ENCODE peak calls at places on chromosomes 11 and 22, in five cellular contexts. U, R, N, P and S are unnamed samples.

GRCh38 chr22:26671317-26672059 is 14.1 kb downstream of the MIAT start:
- DNase-seq in U (no peak), P (peak), N (no peak), R (no peak), S (peak)

GRCh38 chr11:130634981-130635473 is 186.6 kb downstream of the ADAMTS15 start:
- DNase-seq in U (no peak), P (no peak), N (no peak), R (no peak), S (no peak)

GRCh38 chr11:116975661-116976060 is 122.6 kb downstream of the SIK3 start:
- DNase-seq in P (no peak), N (no peak), R (no peak), U (no peak), S (no peak)

GRCh38 chr11:107676341-107676740 is 35.5 kb downstream of the SLN start:
- DNase-seq in R (no peak), U (no peak), N (no peak), P (no peak), S (no peak)

GRCh38 chr11:129453293-129453721 is 77.7 kb downstream of the BARX2 start:
- DNase-seq in R (peak), N (no peak), P (no peak), U (no peak), S (no peak)

GRCh38 chr11:35009191-35009940 is 92.9 kb downstream of the PDHX start:
- DNase-seq in P (no peak), U (no peak), R (no peak), N (no peak), S (no peak)

GRCh38 chr11:2793781-2794418 is 91.7 kb downstream of the CDKN1C start:
- DNase-seq in P (no peak), R (no peak), U (peak), N (no peak), S (no peak)

GRCh38 chr11:130622126-130622525 is 173.7 kb downstream of the ADAMTS15 start:
- DNase-seq in N (no peak), P (no peak), R (no peak), U (no peak), S (no peak)

GRCh38 chr11:73478737-73479347 is 102.6 kb downstream of the RELT start:
- DNase-seq in N (peak), R (peak), P (no peak), U (no peak), S (peak)

GRCh38 chr11:73012121-73012863 is 129.8 kb downstream of the FCHSD2 start:
- DNase-seq in R (no peak), P (no peak), N (no peak), U (no peak), S (no peak)

GRCh38 chr11:124793466-124794278 is 6.5 kb downstream of the MSANTD2 start:
- DNase-seq in U (no peak), P (no peak), N (peak), R (peak), S (peak)

GRCh38 chr11:9092085-9092484 is 686 bp upstream of the SCUBE2 start:
- DNase-seq in P (no peak), R (no peak), N (no peak), U (no peak), S (no peak)

GRCh38 chr11:127627629-127628462 is 627.3 kb upstream of the KIRREL3 start:
- DNase-seq in N (no peak), U (peak), P (no peak), R (no peak), S (no peak)

GRCh38 chr11:4611986-4612385 is 4.0 kb upstream of the TRIM68 start:
- DNase-seq in U (no peak), R (no peak), N (no peak), P (no peak), S (no peak)

GRCh38 chr11:4607782-4608666 is at the start of gene TRIM68:
- DNase-seq in N (peak), R (peak), P (peak), U (peak), S (peak)

GRCh38 chr11:4607111-4607510 is 920 bp downstream of the TRIM68 start:
- DNase-seq in P (no peak), N (no peak), U (no peak), R (no peak), S (no peak)

GRCh38 chr11:4606231-4607015 is 1.6 kb downstream of the TRIM68 start:
- DNase-seq in R (no peak), N (no peak), P (no peak), U (no peak), S (no peak)

GRCh38 chr11:4610258-4610935 is 2.4 kb upstream of the TRIM68 start:
- DNase-seq in U (no peak), P (peak), N (no peak), R (no peak), S (no peak)
- H3K4me3 ChIP-seq in U (no peak), P (no peak), N (no peak), R (no peak), S (no peak)

GRCh38 chr22:49976439-49977175 is 16.0 kb downstream of the PIM3 start:
- DNase-seq in N (peak), U (no peak), R (no peak), P (peak), S (no peak)

GRCh38 chr22:49973018-49973965 is 12.7 kb downstream of the PIM3 start:
- DNase-seq in U (no peak), N (peak), R (no peak), P (no peak), S (no peak)

GRCh38 chr22:49977578-49977977 is 17.0 kb downstream of the PIM3 start:
- DNase-seq in R (no peak), N (peak), U (no peak), P (no peak), S (no peak)

GRCh38 chr22:49972163-49973017 is 11.8 kb downstream of the PIM3 start:
- DNase-seq in R (no peak), N (no peak), U (peak), P (no peak), S (no peak)

DNA sequence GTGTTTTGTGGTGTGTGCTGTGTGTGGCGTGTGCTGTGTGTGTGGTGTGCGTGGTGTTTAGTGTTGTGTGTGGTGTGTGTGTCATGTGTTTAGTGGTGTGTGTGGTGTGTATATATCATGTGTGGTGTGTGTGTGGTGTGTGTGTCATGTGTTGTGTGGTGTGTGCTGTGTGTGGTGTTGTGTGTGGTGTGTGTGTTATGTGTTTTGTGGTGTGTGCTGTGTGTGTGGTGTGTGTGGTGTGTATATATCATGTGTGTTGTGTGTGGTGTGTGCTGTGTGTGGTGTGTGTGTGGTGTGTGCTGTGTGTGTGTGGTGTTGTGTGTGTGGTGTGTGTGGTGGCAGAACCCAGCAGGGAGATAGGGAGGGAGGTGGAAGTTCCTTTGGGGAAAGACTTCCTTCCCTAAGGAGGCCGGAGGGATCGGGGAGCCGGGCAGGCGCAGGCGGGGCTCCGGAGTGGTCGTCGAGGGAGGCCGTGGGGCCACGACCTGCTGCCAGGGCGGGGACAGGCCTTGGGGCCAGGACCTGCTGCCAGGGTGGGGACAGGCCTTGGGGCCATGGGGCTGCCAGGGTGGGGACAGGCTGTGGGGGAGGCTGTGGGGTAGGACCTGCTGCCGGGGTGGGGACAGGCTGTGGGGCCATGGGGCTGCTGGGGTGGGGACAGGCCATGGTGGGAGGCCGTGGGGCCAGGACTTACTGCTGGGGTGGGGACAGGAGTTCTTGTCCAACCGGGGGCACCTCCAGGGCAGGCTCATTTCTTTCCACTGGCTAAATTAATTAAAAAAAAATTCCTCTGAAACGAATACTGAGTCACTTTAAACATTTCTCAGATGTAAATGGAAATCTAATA is 15.2 kb downstream of the PIM3 start:
- DNase-seq in R (no peak), P (no peak), U (peak), N (peak), S (no peak)
- H3K4me3 ChIP-seq in R (no peak), P (no peak), U (no peak), N (no peak), S (no peak)

DNA sequence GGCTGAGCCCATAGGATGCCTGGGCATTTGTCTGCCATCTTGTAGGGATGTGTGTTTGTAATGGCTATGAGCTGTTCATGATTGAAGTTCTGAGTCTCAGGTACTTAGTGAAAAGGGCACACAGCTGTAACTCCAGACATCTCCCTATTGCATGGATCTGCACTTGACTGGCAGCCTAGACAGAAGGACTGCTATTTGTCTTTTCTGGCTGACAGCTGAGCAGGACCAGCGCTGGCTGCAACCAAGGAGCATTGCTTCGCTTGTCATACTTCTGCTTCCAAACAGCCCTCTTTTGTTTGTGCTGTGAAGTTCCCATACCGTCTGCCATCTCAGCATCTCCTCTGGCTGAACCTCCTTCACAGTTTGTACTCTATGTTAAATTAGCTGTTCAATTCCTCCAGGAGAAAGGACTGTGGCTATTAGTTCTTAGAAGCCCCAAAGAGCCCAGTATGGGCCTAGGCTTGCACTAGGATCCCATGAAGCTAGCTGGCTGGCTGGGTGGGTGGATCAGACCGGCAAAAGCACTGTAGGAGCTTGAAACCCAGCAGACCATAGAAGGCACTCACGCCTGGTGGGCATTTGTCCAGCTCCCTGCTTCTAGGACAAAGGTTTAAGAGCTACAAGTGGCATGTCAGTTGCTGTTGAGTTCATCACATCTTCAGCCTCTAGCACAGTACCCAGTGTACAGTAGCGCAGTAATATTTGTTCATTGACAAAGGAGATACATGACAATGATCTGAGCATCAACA is 20.4 kb downstream of the HIRA start:
- DNase-seq in U (no peak), N (no peak), P (no peak), R (no peak), S (no peak)
- H3K4me3 ChIP-seq in U (no peak), N (no peak), P (no peak), R (no peak), S (no peak)

GRCh38 chr11:68012044-68012842 is 2.1 kb downstream of the ALDH3B1 start:
- DNase-seq in N (no peak), P (no peak), U (peak), R (no peak), S (no peak)

GRCh38 chr11:68013611-68014156 is 3.6 kb downstream of the ALDH3B1 start:
- DNase-seq in R (no peak), U (no peak), N (no peak), P (no peak), S (no peak)

GRCh38 chr11:68014157-68014965 is 4.2 kb downstream of the ALDH3B1 start:
- DNase-seq in R (no peak), P (no peak), U (peak), N (peak), S (no peak)

GRCh38 chr11:68011046-68011943 is 1.2 kb downstream of the ALDH3B1 start:
- DNase-seq in R (no peak), N (peak), P (no peak), U (no peak), S (no peak)

GRCh38 chr11:68012843-68013610 is 2.9 kb downstream of the ALDH3B1 start:
- DNase-seq in N (no peak), R (peak), U (peak), P (no peak), S (no peak)
- H3K4me3 ChIP-seq in N (no peak), R (no peak), U (no peak), P (no peak), S (no peak)

DNA sequence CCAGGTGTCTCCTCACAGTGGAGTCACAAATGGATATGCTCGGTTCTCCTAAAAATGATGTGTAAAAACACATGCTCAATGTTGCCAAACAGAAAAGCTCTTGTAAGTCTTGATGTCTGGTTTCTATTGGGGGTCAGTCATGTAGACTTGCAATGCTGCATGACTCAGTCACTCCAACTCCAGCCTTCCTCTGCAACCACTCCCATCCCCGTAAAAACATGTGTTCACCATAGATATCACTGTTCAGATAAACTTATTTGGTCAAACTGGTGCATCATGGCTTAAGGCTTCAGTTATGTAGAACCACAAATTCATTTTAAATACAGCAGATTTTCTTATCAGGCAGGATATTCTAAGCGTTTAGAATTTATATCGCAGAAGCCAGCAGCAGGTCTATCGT is 298.4 kb upstream of the LUZP2 start:
- DNase-seq in R (no peak), U (no peak), P (no peak), N (no peak), S (no peak)
- H3K4me3 ChIP-seq in R (no peak), U (no peak), P (no peak), N (no peak), S (no peak)

DNA sequence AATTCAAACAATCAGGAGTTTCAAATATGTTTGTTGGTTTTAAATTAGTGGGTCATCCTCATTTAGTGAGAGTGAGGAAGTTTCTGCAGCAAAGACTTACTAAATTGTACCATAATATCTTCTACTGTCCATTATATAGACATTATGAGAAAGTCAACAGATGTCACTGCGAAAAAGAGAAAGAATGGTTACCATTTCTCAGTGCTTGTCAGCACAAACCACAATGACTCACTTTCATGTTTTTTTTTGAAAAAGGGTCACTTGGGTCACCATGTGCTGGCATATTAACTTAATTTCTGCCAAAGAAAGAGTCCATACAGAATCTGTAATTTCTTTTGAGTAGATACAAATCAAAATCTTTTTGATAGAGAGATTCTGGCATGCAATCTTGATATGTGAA is 924.6 kb upstream of the FAT3 start:
- DNase-seq in U (no peak), N (peak), R (no peak), P (no peak), S (no peak)
- H3K4me3 ChIP-seq in U (no peak), N (no peak), R (no peak), P (no peak), S (no peak)

GRCh38 chr11:20611445-20611844 is 12.0 kb downstream of the SLC6A5 start:
- DNase-seq in U (no peak), R (no peak), P (no peak), N (peak), S (no peak)

GRCh38 chr11:20608938-20609337 is 9.5 kb downstream of the SLC6A5 start:
- DNase-seq in P (no peak), N (no peak), U (no peak), R (no peak), S (no peak)

GRCh38 chr11:20611892-20612291 is 12.5 kb downstream of the SLC6A5 start:
- DNase-seq in R (no peak), U (no peak), N (peak), P (no peak), S (no peak)

GRCh38 chr11:20610825-20611224 is 11.4 kb downstream of the SLC6A5 start:
- DNase-seq in R (no peak), U (no peak), N (peak), P (no peak), S (no peak)

GRCh38 chr11:20609727-20610707 is 10.6 kb downstream of the SLC6A5 start:
- DNase-seq in P (peak), U (peak), R (peak), N (peak), S (peak)
- H3K4me3 ChIP-seq in P (no peak), U (no peak), R (no peak), N (no peak), S (no peak)

DNA sequence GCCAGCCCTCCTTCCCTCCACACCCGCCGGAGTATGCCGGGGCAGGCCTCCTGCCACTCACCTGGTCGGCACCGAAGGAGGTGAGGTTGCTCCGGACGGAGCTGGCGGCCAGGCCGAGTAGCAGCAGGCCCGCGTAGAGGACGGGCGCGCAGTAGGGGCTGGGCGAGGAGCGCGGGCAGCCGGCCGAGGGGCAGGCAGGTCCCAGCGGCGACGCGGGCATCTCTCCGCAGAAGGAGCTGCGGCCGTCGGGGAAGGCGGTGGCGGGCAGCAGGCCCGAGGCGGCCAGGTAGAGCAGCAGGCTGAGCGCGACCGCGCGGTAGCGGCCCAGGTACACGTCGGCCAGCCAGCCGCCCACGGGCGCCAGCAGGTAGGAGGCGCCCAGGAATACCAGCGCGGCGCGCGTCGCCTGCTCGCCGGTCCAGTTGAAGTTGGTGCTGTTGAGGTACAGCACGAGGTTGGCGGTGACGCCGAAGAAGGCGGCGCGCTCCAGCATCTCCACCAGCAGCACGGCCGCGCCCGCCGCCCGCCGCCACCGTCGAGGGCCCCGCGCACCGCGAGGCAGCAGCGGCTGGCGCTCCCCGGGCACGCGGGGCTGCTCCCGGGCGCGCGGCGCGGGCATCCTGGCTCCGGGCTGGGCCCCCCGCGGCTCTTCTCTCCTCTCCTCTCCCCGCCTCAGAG is 904 bp downstream of the SLC15A3 start:
- DNase-seq in P (no peak), N (no peak), R (no peak), U (peak), S (no peak)
- H3K4me3 ChIP-seq in P (peak), N (no peak), R (peak), U (no peak), S (no peak)

DNA sequence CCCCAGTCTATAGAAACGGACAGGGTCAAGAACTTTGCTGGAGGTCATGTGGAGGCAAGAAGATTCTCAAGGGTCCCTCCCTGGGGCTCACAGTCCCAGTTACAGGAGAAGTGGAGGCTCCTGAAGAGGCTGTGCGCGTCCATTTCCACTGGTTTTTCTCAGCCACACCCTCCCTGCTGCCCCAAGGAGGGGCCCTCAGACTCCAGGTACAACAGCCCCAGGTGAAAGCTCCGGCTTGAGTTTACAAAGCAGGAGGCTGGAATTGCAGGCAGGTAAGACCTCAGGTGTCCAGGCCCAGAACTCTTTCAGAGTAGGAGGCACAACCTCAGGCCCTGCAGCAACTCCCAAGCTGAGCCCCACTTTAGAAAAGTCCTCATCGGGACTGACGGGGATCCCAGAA is 3.1 kb downstream of the SHANK2 start:
- DNase-seq in U (peak), P (no peak), R (no peak), N (no peak), S (no peak)
- H3K4me3 ChIP-seq in U (no peak), P (no peak), R (no peak), N (no peak), S (no peak)

DNA sequence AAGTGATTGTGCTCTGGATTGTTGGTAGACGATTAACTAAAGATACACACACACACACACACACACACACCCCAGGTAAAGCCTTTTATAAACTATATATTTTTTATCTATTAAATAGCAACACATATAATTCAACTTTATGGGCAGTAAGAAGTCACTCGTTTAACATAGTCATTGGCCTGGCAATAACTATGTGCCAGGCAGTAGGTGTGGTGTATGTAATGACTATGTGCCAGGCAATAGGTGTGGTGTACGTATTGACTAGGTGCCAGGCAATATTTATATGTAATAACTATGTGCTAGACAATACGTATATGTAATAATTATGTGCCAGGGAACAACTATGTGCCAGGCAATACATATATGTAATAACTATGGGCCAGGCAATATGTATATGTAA is 40.0 kb upstream of the TENM4 start:
- DNase-seq in N (no peak), R (no peak), U (no peak), P (no peak), S (no peak)
- H3K4me3 ChIP-seq in N (no peak), R (no peak), U (no peak), P (no peak), S (no peak)